ENCODE peak calls at places on chromosomes 7 and 10, in eight cellular contexts. R, H, B, J, W, C, P and O are unnamed samples.

GRCh38 chr7:36487756-36488336 is 98.2 kb downstream of the ANLN start:
- DNase-seq in C (no peak), R (peak), J (no peak), H (no peak), W (peak), P (peak), B (peak), O (no peak)

GRCh38 chr10:25059990-25060389 is 43.6 kb downstream of the THNSL1 start:
- DNase-seq in B (no peak), P (no peak), W (no peak), J (no peak), H (peak), C (peak), R (no peak), O (no peak)

GRCh38 chr10:12180221-12180974 is 15.3 kb downstream of the NUDT5 start:
- DNase-seq in B (no peak), P (no peak), R (no peak), C (no peak), J (no peak), W (no peak), H (no peak), O (no peak)

GRCh38 chr10:59176241-59177030 is at the start of gene PHYHIPL:
- DNase-seq in R (no peak), P (peak), C (no peak), W (no peak), B (no peak), J (peak), H (peak), O (no peak)

GRCh38 chr10:13784067-13784466 is 197.3 kb downstream of the PRPF18 start:
- DNase-seq in J (no peak), C (no peak), W (no peak), B (peak), R (peak), P (peak), H (no peak), O (no peak)

GRCh38 chr7:80781561-80781979 is 137.3 kb downstream of the SEMA3C start:
- DNase-seq in C (peak), W (no peak), P (peak), B (no peak), R (no peak), J (no peak), H (peak), O (no peak)

GRCh38 chr10:13891542-13892431 is 305.0 kb downstream of the PRPF18 start:
- DNase-seq in B (no peak), H (peak), C (no peak), W (no peak), P (peak), J (peak), R (peak), O (no peak)

GRCh38 chr7:2873686-2874551 is 29.8 kb upstream of the GNA12 start:
- DNase-seq in C (no peak), H (peak), J (no peak), W (no peak), R (no peak), P (peak), B (no peak), O (no peak)

GRCh38 chr10:56547163-56547562 is 186.1 kb upstream of the ZWINT start:
- DNase-seq in B (no peak), C (peak), H (no peak), J (no peak), R (no peak), W (no peak), P (peak), O (no peak)